ENCODE peak calls at places on chromosomes 2 and 18, in four cellular contexts. One of them, this sample, is unnamed. For H3K36me3 and H3K4me1, the result is how much of the 10 kb centered on the place peaks cover.

GRCh38 chr2:233455491-233455890 is 101.2 kb downstream of the DGKD start:
- DNase-seq in PC-9: no peak
- DNase-seq in SJSA1: no peak
- DNase-seq in cardiac muscle cell: no peak
- DNase-seq in this sample: peak

GRCh38 chr2:1577846-1578245 is 164.6 kb downstream of the TPO start:
- DNase-seq in PC-9: no peak
- DNase-seq in SJSA1: no peak
- DNase-seq in cardiac muscle cell: no peak
- DNase-seq in this sample: no peak

GRCh38 chr2:241475267-241475666 is 33.1 kb downstream of the STK25 start:
- DNase-seq in PC-9: no peak
- DNase-seq in SJSA1: no peak
- DNase-seq in cardiac muscle cell: no peak
- DNase-seq in this sample: no peak

GRCh38 chr2:195819276-195819675 is 162.2 kb downstream of the SLC39A10 start:
- DNase-seq in PC-9: no peak
- DNase-seq in SJSA1: no peak
- DNase-seq in cardiac muscle cell: no peak
- DNase-seq in this sample: no peak

GRCh38 chr2:150596071-150596470 is 108.6 kb upstream of the RND3 start:
- DNase-seq in PC-9: no peak
- DNase-seq in SJSA1: peak
- DNase-seq in cardiac muscle cell: peak
- DNase-seq in this sample: no peak

GRCh38 chr2:148876589-148877402 is 1.8 kb downstream of the KIF5C start:
- DNase-seq in PC-9: no peak
- DNase-seq in SJSA1: no peak
- DNase-seq in cardiac muscle cell: no peak
- DNase-seq in this sample: no peak

GRCh38 chr18:58639751-58640427 is 11.0 kb upstream of the ALPK2 start:
- DNase-seq in PC-9: no peak
- DNase-seq in SJSA1: peak
- DNase-seq in cardiac muscle cell: peak
- DNase-seq in this sample: no peak

GRCh38 chr2:96819101-96819875 is 3.2 kb downstream of the CNNM3 start:
- DNase-seq in PC-9: no peak
- DNase-seq in SJSA1: no peak
- DNase-seq in cardiac muscle cell: no peak
- DNase-seq in this sample: peak

GRCh38 chr18:77567202-77567601 is 317.6 kb downstream of the GALR1 start:
- DNase-seq in PC-9: no peak
- DNase-seq in SJSA1: no peak
- DNase-seq in cardiac muscle cell: no peak
- DNase-seq in this sample: no peak

GRCh38 chr18:47263828-47264314 is 12.4 kb upstream of the SKOR2 start:
- DNase-seq in PC-9: no peak
- DNase-seq in SJSA1: peak
- DNase-seq in cardiac muscle cell: no peak
- DNase-seq in this sample: no peak

GRCh38 chr2:224584768-224585204 is 377 bp downstream of the CUL3 start:
- DNase-seq in PC-9: peak
- DNase-seq in SJSA1: no peak
- DNase-seq in cardiac muscle cell: peak
- DNase-seq in this sample: peak

GRCh38 chr2:141199711-141200110 is 931.1 kb downstream of the LRP1B start:
- DNase-seq in PC-9: no peak
- DNase-seq in SJSA1: no peak
- DNase-seq in cardiac muscle cell: peak
- DNase-seq in this sample: no peak

GRCh38 chr18:46756559-46757201 is at the start of gene ST8SIA5:
- DNase-seq in PC-9: no peak
- DNase-seq in SJSA1: no peak
- DNase-seq in cardiac muscle cell: no peak
- DNase-seq in this sample: no peak

GRCh38 chr2:72126186-72127100 is 21.2 kb downstream of the CYP26B1 start:
- DNase-seq in PC-9: no peak
- DNase-seq in SJSA1: no peak
- DNase-seq in cardiac muscle cell: no peak
- DNase-seq in this sample: no peak

GRCh38 chr2:47373747-47374146 is 29.2 kb upstream of the MSH2 start:
- DNase-seq in PC-9: no peak
- DNase-seq in SJSA1: no peak
- DNase-seq in cardiac muscle cell: no peak
- DNase-seq in this sample: no peak

GRCh38 chr2:204776781-204777559 is 231.7 kb downstream of the PARD3B start:
- DNase-seq in PC-9: no peak
- DNase-seq in SJSA1: no peak
- DNase-seq in cardiac muscle cell: peak
- DNase-seq in this sample: no peak

GRCh38 chr2:200585730-200586643 is at the start of gene AOX1:
- DNase-seq in PC-9: no peak
- DNase-seq in SJSA1: peak
- DNase-seq in cardiac muscle cell: peak
- DNase-seq in this sample: peak

GRCh38 chr2:64938607-64939285 is 50.5 kb upstream of the SLC1A4 start:
- DNase-seq in PC-9: no peak
- DNase-seq in SJSA1: no peak
- DNase-seq in cardiac muscle cell: no peak
- DNase-seq in this sample: no peak

GRCh38 chr2:16135196-16135912 is 195.0 kb downstream of the MYCN start:
- DNase-seq in PC-9: no peak
- DNase-seq in SJSA1: no peak
- DNase-seq in cardiac muscle cell: no peak
- DNase-seq in this sample: no peak

GRCh38 chr2:225842939-225843338 is 443.4 kb downstream of the NYAP2 start:
- DNase-seq in PC-9: no peak
- DNase-seq in SJSA1: peak
- DNase-seq in cardiac muscle cell: peak
- DNase-seq in this sample: no peak

GRCh38 chr2:30266705-30267104 is 35.4 kb downstream of the LBH start:
- DNase-seq in PC-9: no peak
- DNase-seq in SJSA1: no peak
- DNase-seq in cardiac muscle cell: no peak
- DNase-seq in this sample: no peak

GRCh38 chr18:2907459-2908145 is 60.8 kb downstream of the EMILIN2 start:
- DNase-seq in PC-9: no peak
- DNase-seq in SJSA1: peak
- DNase-seq in cardiac muscle cell: no peak
- DNase-seq in this sample: no peak

GRCh38 chr18:2223394-2223793 is 347.9 kb downstream of the METTL4 start:
- DNase-seq in PC-9: no peak
- DNase-seq in SJSA1: no peak
- DNase-seq in cardiac muscle cell: peak
- DNase-seq in this sample: no peak

GRCh38 chr2:72819501-72819900 is 6.3 kb downstream of the EXOC6B start:
- DNase-seq in PC-9: no peak
- DNase-seq in SJSA1: no peak
- DNase-seq in cardiac muscle cell: no peak
- DNase-seq in this sample: no peak

GRCh38 chr2:98467082-98467536 is 22.5 kb downstream of the INPP4A start:
- DNase-seq in PC-9: no peak
- DNase-seq in SJSA1: no peak
- DNase-seq in cardiac muscle cell: no peak
- DNase-seq in this sample: no peak
- H3K36me3 ChIP-seq in PC-9: under half
- H3K36me3 ChIP-seq in SJSA1: under half
- H3K36me3 ChIP-seq in cardiac muscle cell: under half
- H3K36me3 ChIP-seq in this sample: under half

GRCh38 chr2:42913280-42913878 is 121.0 kb upstream of the HAAO start:
- DNase-seq in PC-9: no peak
- DNase-seq in SJSA1: no peak
- DNase-seq in cardiac muscle cell: peak
- DNase-seq in this sample: no peak
- H3K4me1 ChIP-seq in PC-9: under half
- H3K4me1 ChIP-seq in SJSA1: under half
- H3K4me1 ChIP-seq in cardiac muscle cell: under half
- H3K4me1 ChIP-seq in this sample: under half

DNA sequence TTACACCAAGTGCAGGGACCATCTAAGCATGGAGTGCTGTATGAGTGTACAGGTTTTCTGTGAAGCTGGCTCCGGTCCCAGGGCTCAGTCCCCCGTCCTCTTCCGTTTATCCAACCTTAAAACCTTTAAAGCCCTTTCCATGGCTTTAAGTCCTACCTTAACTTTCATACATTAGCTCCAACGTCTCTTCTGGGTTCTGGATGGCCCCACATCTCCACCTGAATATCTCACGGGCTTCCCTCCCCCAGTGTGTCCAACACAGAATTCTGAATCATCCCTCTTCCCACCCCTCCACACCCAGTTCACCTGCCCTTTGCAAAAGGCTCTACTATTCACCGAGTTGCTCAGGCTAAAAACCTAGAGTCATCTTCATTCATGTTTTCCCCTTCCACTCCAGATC is 12.8 kb downstream of the ARHGAP25 start:
- DNase-seq in PC-9: no peak
- DNase-seq in SJSA1: no peak
- DNase-seq in cardiac muscle cell: no peak
- DNase-seq in this sample: no peak
- H3K4me3 ChIP-seq in PC-9: no peak
- H3K4me3 ChIP-seq in SJSA1: no peak
- H3K4me3 ChIP-seq in cardiac muscle cell: no peak
- H3K4me3 ChIP-seq in this sample: no peak

DNA sequence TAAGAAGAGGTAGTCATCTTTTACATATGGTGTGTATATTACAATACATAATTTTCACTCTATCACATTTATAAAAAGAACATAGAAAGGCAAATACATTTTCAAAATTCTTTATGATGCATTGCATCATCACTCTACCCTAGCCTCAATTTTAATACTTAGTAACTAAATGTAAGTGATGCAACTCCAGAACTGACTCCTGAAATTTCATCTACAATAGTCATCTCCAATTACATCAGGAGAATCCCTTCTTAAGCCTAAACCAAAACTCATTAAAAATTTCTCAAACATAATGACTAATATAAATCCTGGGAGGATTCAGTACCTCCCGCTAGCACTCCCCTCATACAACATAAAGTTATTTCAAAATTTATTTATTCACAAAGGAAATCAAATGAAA is 15.9 kb downstream of the TMX3 start:
- DNase-seq in PC-9: no peak
- DNase-seq in SJSA1: no peak
- DNase-seq in cardiac muscle cell: peak
- DNase-seq in this sample: no peak
- H3K36me3 ChIP-seq in PC-9: under half
- H3K36me3 ChIP-seq in SJSA1: under half
- H3K36me3 ChIP-seq in cardiac muscle cell: under half
- H3K36me3 ChIP-seq in this sample: under half

DNA sequence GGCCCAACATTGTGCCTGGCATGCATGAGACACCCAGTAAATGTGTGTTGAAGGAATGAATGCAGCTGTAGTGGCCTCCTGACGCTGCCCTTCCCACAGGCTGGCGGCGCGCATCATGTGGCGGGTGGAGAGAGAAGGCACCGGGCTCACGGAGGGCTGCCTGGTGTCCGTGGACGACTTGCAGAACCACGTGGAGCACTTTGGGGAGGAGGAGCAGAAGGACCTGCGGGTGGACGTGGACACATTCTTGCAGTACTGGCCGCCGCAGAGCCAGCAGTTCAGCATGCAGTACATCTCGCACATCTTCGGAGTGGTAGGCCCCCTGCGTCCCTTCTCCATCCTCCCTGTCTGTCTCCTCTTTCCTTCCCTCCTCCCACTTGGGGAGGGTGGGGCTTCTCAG is 20.1 kb downstream of the SMYD1 start:
- DNase-seq in PC-9: no peak
- DNase-seq in SJSA1: no peak
- DNase-seq in cardiac muscle cell: no peak
- DNase-seq in this sample: no peak
- H3K4me1 ChIP-seq in PC-9: under half
- H3K4me1 ChIP-seq in SJSA1: under half
- H3K4me1 ChIP-seq in cardiac muscle cell: under half
- H3K4me1 ChIP-seq in this sample: under half

GRCh38 chr2:66559672-66560071 is 124.7 kb downstream of the MEIS1 start:
- DNase-seq in PC-9: no peak
- DNase-seq in SJSA1: no peak
- DNase-seq in cardiac muscle cell: no peak
- DNase-seq in this sample: no peak

GRCh38 chr2:66553370-66553769 is 118.4 kb downstream of the MEIS1 start:
- DNase-seq in PC-9: no peak
- DNase-seq in SJSA1: no peak
- DNase-seq in cardiac muscle cell: peak
- DNase-seq in this sample: peak

GRCh38 chr2:66550826-66551225 is 115.9 kb downstream of the MEIS1 start:
- DNase-seq in PC-9: no peak
- DNase-seq in SJSA1: no peak
- DNase-seq in cardiac muscle cell: no peak
- DNase-seq in this sample: no peak

GRCh38 chr2:66555511-66556324 is 120.8 kb downstream of the MEIS1 start:
- DNase-seq in PC-9: no peak
- DNase-seq in SJSA1: no peak
- DNase-seq in cardiac muscle cell: peak
- DNase-seq in this sample: no peak

GRCh38 chr2:66555076-66555475 is 120.2 kb downstream of the MEIS1 start:
- DNase-seq in PC-9: no peak
- DNase-seq in SJSA1: no peak
- DNase-seq in cardiac muscle cell: peak
- DNase-seq in this sample: no peak
- H3K4me3 ChIP-seq in PC-9: no peak
- H3K4me3 ChIP-seq in SJSA1: no peak
- H3K4me3 ChIP-seq in cardiac muscle cell: no peak
- H3K4me3 ChIP-seq in this sample: peak

GRCh38 chr2:135850811-135851668 is 14.1 kb upstream of the LCT start:
- DNase-seq in PC-9: no peak
- DNase-seq in SJSA1: no peak
- DNase-seq in cardiac muscle cell: no peak
- DNase-seq in this sample: no peak
- H3K36me3 ChIP-seq in PC-9: under half
- H3K36me3 ChIP-seq in SJSA1: half or more
- H3K36me3 ChIP-seq in cardiac muscle cell: under half
- H3K36me3 ChIP-seq in this sample: under half

DNA sequence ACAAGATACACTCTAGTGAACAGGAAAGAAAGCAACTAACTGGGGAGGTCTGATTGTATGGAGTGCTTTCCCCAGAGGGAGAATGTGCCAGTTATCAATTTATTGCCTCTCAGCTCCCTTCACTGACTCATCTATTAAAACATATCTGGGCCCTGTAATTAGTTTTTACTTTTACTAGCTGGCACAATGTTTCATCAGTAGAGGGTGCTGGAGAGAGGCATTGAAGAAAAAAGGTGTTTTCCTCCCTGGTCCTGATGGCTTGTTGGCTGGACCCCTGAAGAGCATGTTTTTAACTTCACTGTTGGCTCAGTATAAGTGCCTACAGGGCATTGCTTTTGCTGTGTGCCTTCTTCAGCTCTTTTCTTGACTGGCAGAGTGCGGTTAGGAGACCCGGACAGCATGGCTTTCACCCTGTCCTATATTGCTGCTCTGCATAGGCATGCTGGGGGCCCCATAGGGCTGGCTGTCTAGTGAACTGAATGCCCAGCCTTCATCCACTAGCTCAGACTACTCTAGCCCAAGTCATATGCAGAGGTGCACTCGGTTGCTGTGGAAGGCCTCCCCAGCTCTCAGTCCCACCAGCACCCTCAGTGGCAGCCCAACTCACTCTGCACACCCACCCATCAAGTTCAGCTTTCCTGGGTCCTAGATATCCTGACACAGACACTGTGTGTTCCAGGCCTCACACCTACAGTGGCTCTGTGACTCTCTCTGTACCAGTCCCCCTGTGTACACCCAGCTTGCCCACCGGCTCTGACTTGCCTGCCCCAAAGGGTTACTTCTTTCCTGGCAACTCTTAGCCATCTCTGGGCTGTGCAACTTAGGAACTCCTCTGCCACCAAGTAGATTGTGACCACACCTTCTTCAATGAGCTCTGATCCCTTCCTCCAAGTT is 62.3 kb upstream of the ACYP2 start:
- DNase-seq in PC-9: no peak
- DNase-seq in SJSA1: no peak
- DNase-seq in cardiac muscle cell: no peak
- DNase-seq in this sample: no peak
- H3K4me1 ChIP-seq in PC-9: under half
- H3K4me1 ChIP-seq in SJSA1: under half
- H3K4me1 ChIP-seq in cardiac muscle cell: under half
- H3K4me1 ChIP-seq in this sample: under half

This sample was measured in upper lobe of right lung.